ENCODE peak calls at places on chromosomes 6 and 20, in five cellular contexts. I is HepG2, A is SK-N-SH, Q is K562, T is HCT116. X is an unnamed sample.

GRCh38 chr20:49394264-49394663 is 88.2 kb downstream of the KCNB1 start:
- DNase-seq in I (no peak), T (no peak), A (no peak), Q (no peak), X (no peak)

GRCh38 chr6:140208286-140208685 is 833.8 kb upstream of the CITED2 start:
- DNase-seq in A (no peak), T (no peak), I (no peak), Q (no peak), X (no peak)

GRCh38 chr20:17610566-17611289 is 40.9 kb downstream of the DSTN start:
- DNase-seq in A (peak; percentile 15), Q (no peak), T (no peak), I (no peak), X (no peak)

GRCh38 chr20:38192323-38192885 is 27.3 kb upstream of the TGM2 start:
- DNase-seq in I (no peak), Q (no peak), T (no peak), A (no peak), X (no peak)

GRCh38 chr6:45900808-45901752 is 114.6 kb downstream of the CLIC5 start:
- DNase-seq in T (no peak), Q (no peak), A (no peak), I (no peak), X (no peak)

GRCh38 chr20:6265204-6265904 is 142.5 kb upstream of the FERMT1 start:
- DNase-seq in Q (peak; percentile 6), I (peak; percentile 55), A (peak; percentile 22), T (peak; percentile 7), X (peak; percentile 18)

GRCh38 chr6:31652925-31653724 is 664 bp upstream of the BAG6 start:
- DNase-seq in Q (peak; percentile 99), T (no peak), A (peak; percentile 87), I (peak; percentile 98), X (no peak)

GRCh38 chr6:165987483-165988305 is 180.0 kb downstream of the TBXT start:
- DNase-seq in I (no peak), A (peak; percentile 90), T (no peak), Q (peak; percentile 8), X (no peak)

GRCh38 chr20:44092551-44093248 is 94.3 kb downstream of the JPH2 start:
- DNase-seq in T (no peak), A (peak; percentile 51), I (peak; percentile 27), Q (peak; percentile 57), X (no peak)

GRCh38 chr20:61662226-61662945 is 403.3 kb downstream of the TAF4 start:
- DNase-seq in T (no peak), A (peak; percentile 56), I (no peak), Q (peak; percentile 12), X (no peak)

GRCh38 chr6:160261991-160262718 is 3.5 kb upstream of the SLC22A2 start:
- DNase-seq in T (no peak), Q (peak; percentile 62), A (peak; percentile 24), I (peak; percentile 45), X (no peak)

GRCh38 chr6:27478141-27478705 is 5.3 kb upstream of the ZNF184 start:
- DNase-seq in T (no peak), A (no peak), I (no peak), Q (no peak), X (no peak)

GRCh38 chr6:41692735-41693134 is 42.7 kb downstream of the TFEB start:
- DNase-seq in Q (no peak), A (no peak), T (no peak), I (no peak), X (no peak)

GRCh38 chr6:92840246-92840930 is 579.0 kb downstream of the EPHA7 start:
- DNase-seq in I (no peak), T (no peak), A (no peak), Q (no peak), X (no peak)

GRCh38 chr6:105884426-105884825 is 201.7 kb upstream of the PRDM1 start:
- DNase-seq in T (no peak), I (no peak), A (no peak), Q (no peak), X (no peak)

GRCh38 chr20:41392871-41393704 is 26.5 kb upstream of the EMILIN3 start:
- DNase-seq in T (no peak), A (peak; percentile 54), Q (no peak), I (no peak), X (no peak)

GRCh38 chr20:62303327-62304226 is 780 bp downstream of the ADRM1 start:
- DNase-seq in T (no peak), I (peak; percentile 89), Q (peak; percentile 50), A (no peak), X (no peak)

GRCh38 chr20:15012551-15012950 is 675.1 kb upstream of the FLRT3 start:
- DNase-seq in Q (no peak), A (no peak), I (no peak), T (no peak), X (no peak)

GRCh38 chr6:169251371-169251802 is 2.3 kb downstream of the THBS2 start:
- DNase-seq in T (no peak), Q (no peak), I (no peak), A (no peak), X (no peak)

GRCh38 chr6:169253341-169253740 is 305 bp downstream of the THBS2 start:
- DNase-seq in T (no peak), A (no peak), Q (no peak), I (no peak), X (no peak)

GRCh38 chr6:169252805-169253189 is 849 bp downstream of the THBS2 start:
- DNase-seq in I (no peak), T (no peak), Q (no peak), A (no peak), X (no peak)

GRCh38 chr6:169250660-169251059 is 3.0 kb downstream of the THBS2 start:
- DNase-seq in Q (no peak), I (no peak), A (no peak), T (peak; percentile 23), X (no peak)

DNA sequence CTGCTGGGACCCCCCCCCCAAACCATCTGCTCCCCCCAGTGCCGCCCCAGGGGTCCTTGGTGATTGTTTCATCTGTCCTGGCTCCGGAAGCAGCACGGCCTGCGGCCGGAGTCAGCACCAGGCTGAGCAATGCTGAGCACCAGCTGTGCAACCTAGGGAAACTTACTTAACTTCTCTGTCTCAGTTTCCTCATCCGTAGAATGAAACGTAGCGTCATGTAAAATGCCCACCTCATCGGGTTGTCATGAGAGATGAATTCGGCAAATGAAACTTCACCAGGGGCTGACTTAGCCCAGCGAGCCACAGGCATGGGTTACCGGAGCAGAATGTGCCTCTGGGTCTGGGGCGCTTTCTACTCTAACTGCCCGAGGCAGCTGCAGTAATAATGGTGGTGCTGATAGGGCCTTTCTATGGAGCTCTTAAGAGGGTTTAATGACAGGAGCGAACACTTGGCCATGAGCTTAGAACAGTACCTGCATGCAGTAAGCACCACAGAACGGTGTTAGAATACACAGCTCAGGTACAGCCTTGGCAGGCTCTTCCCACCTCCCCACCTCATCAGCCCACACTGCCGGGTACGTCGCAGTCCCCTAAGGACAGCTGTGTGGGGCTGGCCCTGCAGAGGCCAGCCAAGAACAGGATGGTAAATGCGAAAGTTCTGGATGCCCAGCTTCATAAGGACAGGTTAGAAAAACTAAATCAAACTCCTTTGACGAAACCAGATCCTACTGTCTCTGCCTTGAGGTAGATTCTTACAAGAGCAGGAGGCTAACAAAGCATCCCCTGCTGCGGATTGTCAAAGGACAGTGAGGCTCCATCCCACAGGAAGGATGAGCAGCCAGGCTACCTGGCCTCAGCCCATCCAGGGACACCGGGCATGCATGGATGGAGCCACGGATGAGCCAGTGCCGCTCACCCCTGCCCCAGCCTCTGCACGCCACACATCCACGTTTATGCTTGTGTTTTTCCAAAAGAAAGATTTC is 1.5 kb downstream of the THBS2 start:
- DNase-seq in Q (no peak), T (no peak), A (no peak), I (no peak), X (no peak)
- H3K4me3 ChIP-seq in Q (no peak overlapping the region), T (no peak overlapping the region), A (peak overlapping the region; percentile 64), I (no peak overlapping the region), X (no peak overlapping the region)

GRCh38 chr6:13624871-13625288 is 9.7 kb downstream of the NOL7 start:
- DNase-seq in Q (peak; percentile 75), T (peak; percentile 47), A (peak; percentile 53), I (peak; percentile 65), X (peak; percentile 33)

GRCh38 chr6:13635948-13636658 is 21.0 kb downstream of the NOL7 start:
- DNase-seq in T (no peak), Q (no peak), I (peak; percentile 38), A (no peak), X (no peak)

GRCh38 chr6:13629459-13630116 is 14.5 kb downstream of the NOL7 start:
- DNase-seq in T (no peak), Q (no peak), A (no peak), I (no peak), X (no peak)

GRCh38 chr6:13633343-13633742 is 18.2 kb downstream of the NOL7 start:
- DNase-seq in Q (no peak), A (no peak), T (no peak), I (no peak), X (no peak)

GRCh38 chr6:13630499-13630898 is 15.4 kb downstream of the NOL7 start:
- DNase-seq in T (no peak), Q (no peak), I (no peak), A (no peak), X (no peak)
- H3K36me3 ChIP-seq in T (peaks cover 19% of the 10 kb centered on the region), Q (peaks cover 91% of the 10 kb centered on the region), I (peaks cover 5% of the 10 kb centered on the region), A (peaks cover 60% of the 10 kb centered on the region), X (peaks cover 15% of the 10 kb centered on the region)

DNA sequence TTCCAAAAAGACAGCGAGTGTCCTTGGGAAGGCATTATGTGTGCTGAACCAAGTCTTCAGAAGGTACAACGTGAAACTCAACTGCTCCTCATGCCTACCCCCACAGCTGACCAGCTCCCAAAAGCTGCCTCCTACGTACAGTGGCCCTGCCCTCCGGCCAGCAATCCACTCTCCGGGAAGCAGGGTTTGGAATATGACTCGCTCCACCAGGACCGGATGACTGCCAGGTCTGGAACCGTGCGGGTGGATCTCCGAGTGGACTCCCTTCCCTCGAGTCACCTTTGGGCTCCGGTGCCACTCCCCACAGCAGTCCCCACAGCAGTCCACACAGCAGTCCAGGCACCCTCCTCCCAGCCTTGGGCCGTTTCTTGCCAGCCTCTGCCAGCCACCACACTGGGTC is 4.3 kb downstream of the ZBTB46 start:
- DNase-seq in Q (no peak), I (no peak), A (no peak), T (no peak), X (no peak)
- TF ChIP-seq SIN3A in Q (no peak), I (no peak), A (no peak), T (no peak), X (no peak)

GRCh38 chr6:151681426-151682059 is 125.9 kb upstream of the ESR1 start:
- DNase-seq in A (no peak), T (no peak), I (peak; percentile 28), Q (no peak), X (no peak)

GRCh38 chr6:151679941-151680340 is 127.5 kb upstream of the ESR1 start:
- DNase-seq in A (no peak), Q (no peak), T (no peak), I (no peak), X (no peak)

GRCh38 chr6:151682251-151682650 is 125.2 kb upstream of the ESR1 start:
- DNase-seq in Q (no peak), T (no peak), A (no peak), I (no peak), X (no peak)

GRCh38 chr6:151679081-151679480 is 128.4 kb upstream of the ESR1 start:
- DNase-seq in T (no peak), Q (peak; percentile 22), A (no peak), I (no peak), X (no peak)

DNA sequence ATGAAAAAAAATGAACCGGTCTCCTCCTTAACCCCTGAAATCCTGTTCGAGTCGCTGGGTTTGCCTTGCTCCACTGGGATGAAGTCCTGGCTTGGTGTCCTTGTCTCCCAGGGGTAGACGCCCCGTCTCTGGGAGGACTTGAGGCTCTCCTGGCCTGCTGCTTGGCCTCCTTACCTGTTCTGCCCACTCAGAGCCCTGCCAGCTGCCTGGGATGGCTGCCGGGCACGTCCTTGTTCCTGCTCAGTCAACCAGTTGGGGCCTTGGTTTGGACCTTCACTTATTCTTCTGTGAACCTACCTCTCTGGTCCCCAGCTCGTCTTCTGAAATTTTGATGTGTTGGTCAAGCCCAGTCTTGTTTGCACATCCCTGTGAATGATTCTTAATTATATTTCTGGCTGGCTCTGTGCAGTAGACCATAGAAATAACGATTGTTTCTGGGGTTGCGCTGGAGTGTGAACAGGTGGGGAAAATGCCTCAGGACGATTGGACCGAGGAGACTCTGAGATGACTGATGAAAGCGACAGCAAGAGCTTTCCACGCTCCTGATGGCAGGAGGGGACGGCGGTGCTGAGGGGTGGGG is 126.5 kb upstream of the ESR1 start:
- DNase-seq in A (no peak), Q (no peak), I (no peak), T (no peak), X (no peak)
- H3K4me3 ChIP-seq in A (no peak overlapping the region), Q (no peak overlapping the region), I (no peak overlapping the region), T (no peak overlapping the region), X (no peak overlapping the region)